ENCODE peak calls at places on chromosomes 3 and 15, in six cellular contexts. E, U, Z, N, S and V are unnamed samples.
A peak's percentile ranks its signal among the peaks of the same experiment; 100 is the strongest.

GRCh38 chr3:106963446-106963845 is 413.8 kb upstream of the CCDC54 start:
- DNase-seq in E (no peak), U (no peak), Z (no peak), N (no peak), S (peak; percentile 59), V (no peak)

GRCh38 chr3:118587037-118587741 is 447.5 kb downstream of the IGSF11 start:
- DNase-seq in E (no peak), U (no peak), Z (no peak), N (no peak), S (no peak), V (no peak)

GRCh38 chr3:56005196-56005805 is 463.0 kb downstream of the ERC2 start:
- DNase-seq in E (no peak), U (no peak), Z (no peak), N (no peak), S (no peak), V (no peak)

GRCh38 chr15:91126080-91126479 is 26.0 kb downstream of the SV2B start:
- DNase-seq in E (no peak), U (no peak), Z (no peak), N (no peak), S (no peak), V (no peak)

GRCh38 chr3:128033102-128033501 is 19.1 kb upstream of the SEC61A1 start:
- DNase-seq in E (no peak), U (no peak), Z (no peak), N (no peak), S (no peak), V (no peak)

GRCh38 chr3:149701977-149702350 is 44.1 kb upstream of the WWTR1 start:
- DNase-seq in E (no peak), U (no peak), Z (no peak), N (no peak), S (no peak), V (no peak)

GRCh38 chr3:44056446-44057240 is 185.0 kb upstream of the TOPAZ1 start:
- DNase-seq in E (no peak), U (no peak), Z (no peak), N (no peak), S (no peak), V (no peak)

GRCh38 chr3:43279532-43279931 is 6.8 kb upstream of the SNRK start:
- DNase-seq in E (no peak), U (no peak), Z (no peak), N (no peak), S (no peak), V (no peak)

GRCh38 chr15:31024979-31025378 is 33.6 kb upstream of the MTMR10 start:
- DNase-seq in E (no peak), U (no peak), Z (no peak), N (no peak), S (peak; percentile 49), V (no peak)

GRCh38 chr3:136667081-136667480 is 85.1 kb downstream of the STAG1 start:
- DNase-seq in E (no peak), U (no peak), Z (no peak), N (no peak), S (peak; percentile 46), V (no peak)

GRCh38 chr15:75817151-75817935 is 25.9 kb upstream of the UBE2Q2 start:
- DNase-seq in E (no peak), U (no peak), Z (no peak), N (no peak), S (no peak), V (no peak)

GRCh38 chr3:81602781-81603180 is 158.7 kb downstream of the GBE1 start:
- DNase-seq in E (no peak), U (no peak), Z (no peak), N (no peak), S (peak; percentile 59), V (no peak)

GRCh38 chr3:123346041-123346440 is 102.8 kb downstream of the ADCY5 start:
- DNase-seq in E (no peak), U (peak; percentile 61), Z (no peak), N (no peak), S (no peak), V (peak; percentile 37)

DNA sequence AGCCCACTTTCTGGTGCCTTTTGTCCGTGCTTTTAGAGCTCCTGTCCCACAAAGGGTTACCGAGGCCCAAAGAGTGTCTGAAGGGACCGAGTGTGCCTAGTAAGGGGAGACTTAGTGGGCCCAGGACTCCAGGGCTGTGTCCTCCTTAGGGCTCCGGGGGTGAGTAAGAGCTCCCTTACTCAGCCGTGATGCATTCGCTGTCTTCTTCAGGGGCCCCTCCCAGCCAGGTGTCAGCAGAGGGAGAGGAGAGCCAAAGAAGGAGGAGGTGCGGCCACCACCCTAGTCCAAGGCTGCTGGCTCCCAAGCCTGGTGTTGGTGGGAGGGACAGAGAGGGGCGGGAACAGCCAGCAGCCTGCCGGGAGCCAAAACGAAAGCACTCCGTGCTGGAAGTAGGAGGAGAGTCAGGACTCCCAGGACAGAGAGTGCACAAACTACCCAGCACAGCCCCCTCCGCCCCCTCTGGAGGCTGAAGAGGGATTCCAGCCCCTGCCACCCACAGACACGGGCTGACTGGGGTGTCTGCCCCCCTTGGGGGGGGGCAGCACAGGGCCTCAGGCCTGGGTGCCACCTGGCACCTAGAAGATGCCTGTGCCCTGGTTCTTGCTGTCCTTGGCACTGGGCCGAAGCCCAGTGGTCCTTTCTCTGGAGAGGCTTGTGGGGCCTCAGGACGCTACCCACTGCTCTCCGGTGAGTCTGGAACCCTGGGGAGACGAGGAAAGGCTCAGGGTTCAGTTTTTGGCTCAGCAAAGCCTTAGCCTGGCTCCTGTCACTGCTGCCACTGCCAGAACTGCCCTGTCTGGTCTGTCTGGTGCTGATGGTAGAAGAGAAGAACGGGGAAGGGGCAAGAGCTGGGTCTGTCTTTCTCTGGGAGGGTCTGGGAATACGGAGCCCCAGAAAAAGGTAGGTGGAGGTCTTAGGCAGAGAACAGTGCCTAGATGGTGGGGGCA is at the start of gene IL17RC:
- DNase-seq in E (peak; percentile 82), U (peak; percentile 90), Z (peak; percentile 94), N (peak; percentile 92), S (peak; percentile 84), V (peak; percentile 98)
- TF ChIP-seq POLR2A in E (no peak), U (peak; percentile 20), Z (peak; percentile 28), N (peak; percentile 76), S (no peak), V (peak; percentile 73)

GRCh38 chr15:41817327-41817726 is 10.6 kb upstream of the JMJD7 start:
- DNase-seq in E (no peak), U (peak; percentile 47), Z (no peak), N (no peak), S (no peak), V (no peak)

GRCh38 chr15:41816788-41817187 is 11.1 kb upstream of the JMJD7 start:
- DNase-seq in E (no peak), U (peak; percentile 65), Z (no peak), N (no peak), S (no peak), V (no peak)

GRCh38 chr15:41820791-41821423 is 7.0 kb upstream of the JMJD7 start:
- DNase-seq in E (no peak), U (peak; percentile 58), Z (no peak), N (no peak), S (no peak), V (peak; percentile 55)

GRCh38 chr15:41819455-41820050 is 8.3 kb upstream of the JMJD7 start:
- DNase-seq in E (no peak), U (no peak), Z (no peak), N (no peak), S (no peak), V (peak; percentile 50)

GRCh38 chr15:41817781-41818180 is 10.1 kb upstream of the JMJD7 start:
- DNase-seq in E (no peak), U (no peak), Z (no peak), N (no peak), S (no peak), V (no peak)
- TF ChIP-seq POLR2A in E (no peak), U (no peak), Z (no peak), N (no peak), S (no peak), V (no peak)

DNA sequence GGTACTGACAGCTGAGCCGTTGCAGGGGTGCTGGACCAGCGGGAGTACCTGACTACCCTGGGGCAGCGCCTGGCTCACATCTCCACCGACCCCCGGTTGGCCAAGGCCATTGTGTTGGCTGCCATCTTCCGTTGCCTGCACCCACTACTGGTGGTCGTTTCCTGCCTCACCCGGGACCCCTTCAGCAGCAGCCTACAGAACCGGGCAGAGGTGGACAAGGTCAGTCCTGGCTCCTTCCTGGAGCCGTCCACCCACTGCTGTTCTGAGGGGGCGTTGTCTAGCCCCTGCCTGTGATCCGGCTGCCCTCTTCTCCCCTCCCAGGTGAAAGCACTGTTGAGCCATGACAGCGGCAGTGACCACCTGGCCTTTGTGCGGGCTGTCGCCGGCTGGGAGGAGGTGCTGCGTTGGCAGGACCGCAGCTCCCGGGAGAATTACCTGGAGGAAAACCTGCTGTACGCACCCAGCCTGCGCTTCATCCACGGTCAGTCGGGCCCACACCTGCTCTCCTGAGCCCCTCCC is 45.7 kb downstream of the DHX30 start:
- DNase-seq in E (no peak), U (peak; percentile 67), Z (no peak), N (no peak), S (no peak), V (no peak)
- TF ChIP-seq POLR2A in E (no peak), U (no peak), Z (no peak), N (no peak), S (no peak), V (no peak)

GRCh38 chr15:74615313-74616019 is at the start of gene CLK3:
- DNase-seq in E (peak; percentile 78), U (peak; percentile 100), Z (peak; percentile 82), N (peak; percentile 98), S (peak; percentile 89), V (peak; percentile 98)
- TF ChIP-seq POLR2A in E (peak; percentile 56), U (peak; percentile 39), Z (peak; percentile 59), N (peak; percentile 86), S (peak; percentile 83), V (peak; percentile 43)

GRCh38 chr3:129827765-129828164 is 65.7 kb downstream of the TMCC1 start:
- DNase-seq in E (no peak), U (peak; percentile 84), Z (no peak), N (peak; percentile 32), S (no peak), V (no peak)
- TF ChIP-seq POLR2A in E (no peak), U (no peak), Z (no peak), N (no peak), S (no peak), V (no peak)

GRCh38 chr3:185656321-185656840 is 70.3 kb downstream of the SENP2 start:
- DNase-seq in E (no peak), U (no peak), Z (peak; percentile 88), N (peak; percentile 30), S (peak; percentile 99), V (peak; percentile 88)
- TF ChIP-seq POLR2A in E (no peak), U (no peak), Z (no peak), N (peak; percentile 18), S (peak; percentile 91), V (no peak)